ENCODE peak calls at places on chromosome 20, in four cellular contexts. U, O, Q and J are unnamed samples.

GRCh38 chr20:64273109-64273508 is 17.6 kb downstream of the PCMTD2 start:
- DNase-seq in U (no peak), Q (no peak), O (no peak), J (no peak)

GRCh38 chr20:59807909-59808728 is 125.3 kb downstream of the SYCP2 start:
- DNase-seq in Q (no peak), U (no peak), O (no peak), J (no peak)

GRCh38 chr20:52761867-52762266 is 210.3 kb upstream of the TSHZ2 start:
- DNase-seq in Q (no peak), U (no peak), O (no peak), J (no peak)

GRCh38 chr20:46356195-46357029 is 48.1 kb upstream of the CDH22 start:
- DNase-seq in U (no peak), Q (no peak), O (no peak), J (no peak)

GRCh38 chr20:12012241-12013222 is 94.8 kb downstream of the BTBD3 start:
- DNase-seq in O (peak), U (peak), Q (peak), J (peak)

GRCh38 chr20:42179768-42180167 is 561.6 kb upstream of the CHD6 start:
- DNase-seq in U (no peak), Q (peak), O (no peak), J (no peak)

GRCh38 chr20:61967300-61967699 is 98.4 kb downstream of the TAF4 start:
- DNase-seq in Q (no peak), U (no peak), O (no peak), J (no peak)

GRCh38 chr20:23245553-23246128 is 105.0 kb upstream of the NXT1 start:
- DNase-seq in Q (peak), O (peak), U (peak), J (peak)

GRCh38 chr20:31570735-31571617 is 34.1 kb upstream of the ID1 start:
- DNase-seq in O (no peak), Q (no peak), U (no peak), J (no peak)

GRCh38 chr20:3248167-3248992 is 9.4 kb upstream of the SLC4A11 start:
- DNase-seq in U (peak), Q (no peak), O (no peak), J (no peak)

GRCh38 chr20:40522405-40522804 is 166.6 kb downstream of the MAFB start:
- DNase-seq in U (no peak), O (no peak), Q (no peak), J (no peak)

GRCh38 chr20:39877792-39878191 is 811.2 kb downstream of the MAFB start:
- DNase-seq in O (no peak), Q (no peak), U (no peak), J (no peak)